ENCODE peak calls at places on chromosome 12, in eight cellular contexts. X, L, G, O, F, C, A and J are unnamed samples.

GRCh38 chr12:89183985-89184435 is 168.3 kb downstream of the DUSP6 start:
- DNase-seq in C (peak), A (no peak), X (no peak), L (no peak), G (no peak), O (no peak), F (no peak), J (no peak)

GRCh38 chr12:89244536-89244935 is 107.8 kb downstream of the DUSP6 start:
- DNase-seq in O (no peak), C (peak), G (no peak), X (no peak), A (no peak), F (no peak), L (peak), J (peak)

GRCh38 chr12:29398495-29398894 is 17.5 kb upstream of the ERGIC2 start:
- DNase-seq in F (no peak), L (no peak), A (no peak), X (no peak), O (no peak), G (no peak), C (no peak), J (no peak)

GRCh38 chr12:93698307-93699092 is 21.3 kb downstream of the CRADD start:
- DNase-seq in O (no peak), L (no peak), X (no peak), G (no peak), C (peak), F (no peak), A (no peak), J (no peak)

GRCh38 chr12:94148841-94149780 is 734 bp downstream of the PLXNC1 start:
- DNase-seq in F (peak), A (peak), O (peak), X (no peak), C (peak), G (peak), L (no peak), J (peak)

GRCh38 chr12:31783996-31784645 is 55.3 kb upstream of the AMN1 start:
- DNase-seq in G (no peak), O (no peak), C (no peak), X (no peak), A (no peak), F (no peak), L (no peak), J (no peak)

GRCh38 chr12:114920828-114921579 is 237.0 kb upstream of the TBX3 start:
- DNase-seq in O (no peak), F (no peak), L (no peak), X (no peak), A (no peak), C (peak), G (no peak), J (no peak)

GRCh38 chr12:51393676-51394545 is 2.7 kb upstream of the GALNT6 start:
- DNase-seq in X (no peak), F (no peak), C (peak), O (peak), A (no peak), G (no peak), L (peak), J (no peak)

GRCh38 chr12:93079976-93080375 is 150.9 kb upstream of the EEA1 start:
- DNase-seq in L (no peak), C (no peak), F (no peak), A (no peak), G (no peak), X (no peak), O (peak), J (no peak)

GRCh38 chr12:113405687-113406086 is 2.0 kb upstream of the SDS start:
- DNase-seq in G (no peak), A (no peak), F (no peak), L (no peak), O (no peak), X (no peak), C (no peak), J (no peak)

GRCh38 chr12:120798696-120799095 is 73.1 kb downstream of the ACADS start:
- DNase-seq in F (peak), A (no peak), L (no peak), C (no peak), X (peak), O (no peak), G (no peak), J (peak)
- H3K4me2 ChIP-seq in F (no peak), A (no peak), L (no peak), C (no peak), X (peak), O (no peak), G (no peak), J (peak)

DNA sequence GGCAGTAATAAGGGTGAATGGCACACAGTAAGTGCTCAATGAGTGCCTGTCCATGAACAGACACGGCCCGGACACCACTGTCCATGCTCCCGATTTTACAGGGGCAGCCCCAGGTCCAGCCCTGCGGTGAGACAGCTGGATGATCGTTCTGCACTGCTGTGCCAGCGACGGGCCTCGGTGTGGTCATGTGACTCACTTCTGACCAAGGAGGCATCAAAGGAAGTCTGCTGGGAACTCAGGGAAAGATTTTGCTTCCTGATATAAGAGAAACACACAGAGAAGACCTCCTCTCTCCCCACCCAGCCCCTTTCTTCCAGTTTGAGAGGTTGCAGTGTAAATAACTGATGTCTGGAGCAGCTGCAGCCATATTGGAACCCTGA is 126.6 kb downstream of the SCARB1 start:
- DNase-seq in F (no peak), O (no peak), L (no peak), G (no peak), X (no peak), C (peak), A (no peak), J (no peak)
- H2AFZ ChIP-seq in F (no peak), O (no peak), L (peak), G (peak), X (no peak), C (peak), A (no peak), J (no peak)

GRCh38 chr12:108629824-108630476 is 3.7 kb downstream of the SELPLG start:
- DNase-seq in F (no peak), A (no peak), X (no peak), C (peak), L (peak), G (no peak), O (no peak), J (no peak)

GRCh38 chr12:108629156-108629555 is 4.5 kb downstream of the SELPLG start:
- DNase-seq in L (no peak), C (no peak), O (no peak), X (no peak), A (no peak), G (no peak), F (no peak), J (no peak)

GRCh38 chr12:108630481-108631207 is 3.0 kb downstream of the SELPLG start:
- DNase-seq in X (no peak), F (no peak), A (no peak), G (no peak), O (no peak), C (peak), L (no peak), J (peak)

GRCh38 chr12:108623577-108623976 is 10.1 kb downstream of the SELPLG start:
- DNase-seq in O (no peak), L (no peak), A (no peak), G (no peak), F (no peak), C (no peak), X (no peak), J (no peak)

GRCh38 chr12:108627134-108627920 is 6.4 kb downstream of the SELPLG start:
- DNase-seq in G (no peak), F (no peak), C (no peak), X (no peak), O (no peak), A (no peak), L (no peak), J (no peak)
- H3K4me2 ChIP-seq in G (no peak), F (no peak), C (no peak), X (no peak), O (no peak), A (no peak), L (no peak), J (peak)

GRCh38 chr12:126668538-126668937 is 1598.4 kb upstream of the TMEM132C start:
- DNase-seq in C (no peak), F (no peak), A (no peak), O (no peak), G (no peak), L (no peak), X (no peak), J (no peak)

GRCh38 chr12:126667340-126667739 is 1599.6 kb upstream of the TMEM132C start:
- DNase-seq in L (no peak), F (no peak), C (no peak), G (no peak), O (no peak), X (no peak), A (no peak), J (no peak)

GRCh38 chr12:126663304-126664094 is 1598.3 kb downstream of the AACS start:
- DNase-seq in F (peak), G (peak), A (peak), X (no peak), L (no peak), O (peak), C (no peak), J (peak)

GRCh38 chr12:126668961-126669360 is 1598.0 kb upstream of the TMEM132C start:
- DNase-seq in L (no peak), X (no peak), C (no peak), F (no peak), O (no peak), A (no peak), G (no peak), J (no peak)
- H2AFZ ChIP-seq in L (no peak), X (no peak), C (no peak), F (no peak), O (no peak), A (no peak), G (no peak), J (no peak)

DNA sequence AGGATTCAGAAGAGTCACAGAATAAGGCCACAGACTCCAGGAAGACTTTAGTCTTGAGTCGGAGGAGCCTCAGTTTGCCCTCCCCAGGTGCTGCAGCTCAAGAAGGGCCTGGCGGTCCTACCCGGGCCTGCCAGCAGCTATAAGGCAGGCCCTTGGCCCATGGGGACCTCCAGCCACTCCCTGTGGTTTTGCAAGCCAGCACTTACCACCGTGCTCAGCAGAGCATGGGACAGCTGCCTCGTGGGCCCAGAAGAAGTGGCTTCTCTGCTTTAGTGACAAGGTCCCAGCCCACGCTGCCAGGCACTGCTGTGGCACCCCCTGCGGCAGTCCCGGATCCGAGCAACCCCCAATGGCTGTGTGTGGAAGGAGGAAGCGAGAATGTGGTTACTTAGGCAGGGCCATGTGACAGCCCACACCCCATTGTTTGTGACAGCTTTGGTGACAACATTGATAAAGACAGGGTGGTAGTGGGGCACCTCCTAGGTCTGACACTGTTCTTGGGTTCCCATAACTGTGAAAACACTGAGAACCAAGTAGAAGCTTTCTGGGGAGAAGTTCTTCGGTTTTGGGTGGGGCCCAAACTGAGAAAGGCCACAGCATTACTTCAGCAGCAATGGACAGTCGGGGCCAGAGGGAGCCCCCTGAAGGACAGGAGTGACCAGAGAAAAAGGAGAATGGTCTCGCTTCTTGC is at the start of gene SELPLG:
- DNase-seq in L (no peak), F (no peak), C (no peak), A (no peak), O (peak), G (no peak), X (peak), J (peak)
- H3K4me2 ChIP-seq in L (no peak), F (no peak), C (no peak), A (no peak), O (no peak), G (no peak), X (peak), J (peak)

GRCh38 chr12:6336079-6336858 is 5.6 kb downstream of the TNFRSF1A start:
- DNase-seq in F (peak), X (no peak), L (peak), G (peak), C (peak), A (peak), O (peak), J (no peak)

GRCh38 chr12:6334940-6335450 is 6.9 kb downstream of the TNFRSF1A start:
- DNase-seq in C (peak), A (no peak), G (no peak), F (no peak), X (no peak), L (no peak), O (no peak), J (no peak)

GRCh38 chr12:6334359-6334758 is 7.5 kb downstream of the TNFRSF1A start:
- DNase-seq in F (no peak), X (no peak), O (no peak), A (no peak), C (no peak), L (no peak), G (no peak), J (no peak)

GRCh38 chr12:6336859-6337744 is 4.8 kb downstream of the TNFRSF1A start:
- DNase-seq in F (no peak), G (no peak), O (no peak), A (no peak), X (no peak), L (peak), C (no peak), J (peak)

GRCh38 chr12:6335451-6336078 is 6.3 kb downstream of the TNFRSF1A start:
- DNase-seq in C (peak), G (no peak), A (peak), L (peak), X (peak), O (peak), F (peak), J (peak)
- H2AFZ ChIP-seq in C (peak), G (peak), A (peak), L (no peak), X (peak), O (no peak), F (no peak), J (peak)

GRCh38 chr12:104566244-104566993 is 109.7 kb downstream of the CHST11 start:
- DNase-seq in X (no peak), L (no peak), C (no peak), A (no peak), G (no peak), F (no peak), O (no peak), J (no peak)
- H3K4me2 ChIP-seq in X (peak), L (no peak), C (no peak), A (no peak), G (no peak), F (no peak), O (no peak), J (no peak)